ENCODE peak calls at places on chromosomes 5 and 9, in seven cellular contexts. One of them, this sample, is unnamed.

GRCh38 chr5:131382407-131383395 is 118.8 kb downstream of the CDC42SE2 start:
- DNase-seq in germinal center: peak; percentile 65
- DNase-seq in CD8-positive, alpha-beta memory T cell: peak; percentile 79
- DNase-seq in C1 segment of cervical spinal cord: no peak
- DNase-seq in hippocampal formation: no peak
- DNase-seq in stimulated activated CD4-positive, alpha-beta T cell treated with anti-CD3 and anti-CD28 coated beads, Interleukin-15, amount 100 ng/mL, for 24 hours: peak; percentile 40
- DNase-seq in activated T-cell treated with anti-CD3 and anti-CD28 coated beads, Interleukin-2, amount 50 U/mL, for 72 hours: peak; percentile 56
- DNase-seq in this sample: peak; percentile 61

GRCh38 chr5:73387630-73388370 is 60.8 kb downstream of the FOXD1 start:
- DNase-seq in germinal center: no peak
- DNase-seq in CD8-positive, alpha-beta memory T cell: peak; percentile 78
- DNase-seq in C1 segment of cervical spinal cord: no peak
- DNase-seq in hippocampal formation: no peak
- DNase-seq in stimulated activated CD4-positive, alpha-beta T cell treated with anti-CD3 and anti-CD28 coated beads, Interleukin-15, amount 100 ng/mL, for 24 hours: peak; percentile 10
- DNase-seq in activated T-cell treated with anti-CD3 and anti-CD28 coated beads, Interleukin-2, amount 50 U/mL, for 72 hours: no peak
- DNase-seq in this sample: peak; percentile 60

GRCh38 chr9:134028076-134028475 is 2.8 kb downstream of the BRD3OS start:
- DNase-seq in germinal center: no peak
- DNase-seq in CD8-positive, alpha-beta memory T cell: no peak
- DNase-seq in C1 segment of cervical spinal cord: no peak
- DNase-seq in hippocampal formation: no peak
- DNase-seq in stimulated activated CD4-positive, alpha-beta T cell treated with anti-CD3 and anti-CD28 coated beads, Interleukin-15, amount 100 ng/mL, for 24 hours: no peak
- DNase-seq in activated T-cell treated with anti-CD3 and anti-CD28 coated beads, Interleukin-2, amount 50 U/mL, for 72 hours: no peak
- DNase-seq in this sample: no peak

GRCh38 chr9:126724226-126724625 is 80.6 kb upstream of the ZBTB43 start:
- DNase-seq in germinal center: no peak
- DNase-seq in CD8-positive, alpha-beta memory T cell: no peak
- DNase-seq in C1 segment of cervical spinal cord: no peak
- DNase-seq in hippocampal formation: no peak
- DNase-seq in stimulated activated CD4-positive, alpha-beta T cell treated with anti-CD3 and anti-CD28 coated beads, Interleukin-15, amount 100 ng/mL, for 24 hours: no peak
- DNase-seq in activated T-cell treated with anti-CD3 and anti-CD28 coated beads, Interleukin-2, amount 50 U/mL, for 72 hours: no peak
- DNase-seq in this sample: no peak

GRCh38 chr9:33187519-33188218 is 20.5 kb upstream of the B4GALT1 start:
- DNase-seq in germinal center: no peak
- DNase-seq in CD8-positive, alpha-beta memory T cell: no peak
- DNase-seq in C1 segment of cervical spinal cord: no peak
- DNase-seq in hippocampal formation: no peak
- DNase-seq in stimulated activated CD4-positive, alpha-beta T cell treated with anti-CD3 and anti-CD28 coated beads, Interleukin-15, amount 100 ng/mL, for 24 hours: no peak
- DNase-seq in activated T-cell treated with anti-CD3 and anti-CD28 coated beads, Interleukin-2, amount 50 U/mL, for 72 hours: no peak
- DNase-seq in this sample: no peak

GRCh38 chr9:110463499-110463898 is 116.0 kb downstream of the SVEP1 start:
- DNase-seq in germinal center: no peak
- DNase-seq in CD8-positive, alpha-beta memory T cell: no peak
- DNase-seq in C1 segment of cervical spinal cord: no peak
- DNase-seq in hippocampal formation: no peak
- DNase-seq in stimulated activated CD4-positive, alpha-beta T cell treated with anti-CD3 and anti-CD28 coated beads, Interleukin-15, amount 100 ng/mL, for 24 hours: no peak
- DNase-seq in activated T-cell treated with anti-CD3 and anti-CD28 coated beads, Interleukin-2, amount 50 U/mL, for 72 hours: no peak
- DNase-seq in this sample: no peak

GRCh38 chr9:89755835-89756234 is 151.0 kb downstream of the GADD45G start:
- DNase-seq in germinal center: no peak
- DNase-seq in CD8-positive, alpha-beta memory T cell: no peak
- DNase-seq in C1 segment of cervical spinal cord: no peak
- DNase-seq in hippocampal formation: no peak
- DNase-seq in stimulated activated CD4-positive, alpha-beta T cell treated with anti-CD3 and anti-CD28 coated beads, Interleukin-15, amount 100 ng/mL, for 24 hours: no peak
- DNase-seq in activated T-cell treated with anti-CD3 and anti-CD28 coated beads, Interleukin-2, amount 50 U/mL, for 72 hours: no peak
- DNase-seq in this sample: no peak

GRCh38 chr5:91586232-91586631 is 203.1 kb upstream of the ARRDC3 start:
- DNase-seq in germinal center: no peak
- DNase-seq in CD8-positive, alpha-beta memory T cell: no peak
- DNase-seq in C1 segment of cervical spinal cord: no peak
- DNase-seq in hippocampal formation: no peak
- DNase-seq in stimulated activated CD4-positive, alpha-beta T cell treated with anti-CD3 and anti-CD28 coated beads, Interleukin-15, amount 100 ng/mL, for 24 hours: no peak
- DNase-seq in activated T-cell treated with anti-CD3 and anti-CD28 coated beads, Interleukin-2, amount 50 U/mL, for 72 hours: no peak
- DNase-seq in this sample: no peak

This sample was measured in activated naive CD4-positive, alpha-beta T cell treated with anti-CD3 and anti-CD28 coated beads for 36 hours.